ENCODE peak calls at places on chromosomes 3 and 15, in ten cellular contexts. E is PC-9; I is activated gamma-delta T cell treated with Interleukin-2 at 50 U/mL for 16 hours; U is HEK293T; X is nucleus accumbens; V is cardiac muscle cell; P is NCI-H345; N is GM20000; D is mesenteric fat pad; Q is stimulated activated CD4-positive, alpha-beta T cell treated with anti-CD3 and anti-CD28 coated beads, TNF-alpha, amount 100 ng/mL, for 1 hour. B is an unnamed sample.

GRCh38 chr15:41943543-41944312 is 28.6 kb downstream of the EHD4 start:
- DNase-seq in E (no peak), I (no peak), U (no peak), X (no peak), V (no peak), P (no peak), N (no peak), D (peak), Q (no peak), B (no peak)

GRCh38 chr3:137204409-137204808 is 246.6 kb downstream of the IL20RB start:
- DNase-seq in E (no peak), I (no peak), U (no peak), X (no peak), V (no peak), P (no peak), N (no peak), D (no peak), Q (no peak), B (no peak)

GRCh38 chr15:23069496-23070166 is 30.3 kb upstream of the TUBGCP5 start:
- DNase-seq in E (peak), I (no peak), U (peak), X (no peak), V (no peak), P (no peak), N (no peak), D (no peak), Q (no peak), B (no peak)

GRCh38 chr3:49173116-49173791 is 1.9 kb downstream of the KLHDC8B start:
- DNase-seq in E (no peak), I (no peak), U (no peak), X (no peak), V (peak), P (peak), N (no peak), D (no peak), Q (no peak), B (no peak)

GRCh38 chr15:75842722-75843617 is at the start of gene UBE2Q2:
- DNase-seq in E (peak), I (peak), U (peak), X (peak), V (peak), P (peak), N (peak), D (peak), Q (peak), B (peak)

GRCh38 chr15:23395030-23395692 is 40.6 kb downstream of the GOLGA8S start:
- DNase-seq in E (no peak), I (no peak), U (no peak), X (no peak), V (no peak), P (no peak), N (no peak), D (no peak), Q (no peak), B (no peak)

GRCh38 chr3:7607669-7608068 is 746.8 kb downstream of the GRM7 start:
- DNase-seq in E (no peak), I (no peak), U (no peak), X (no peak), V (no peak), P (no peak), N (no peak), D (no peak), Q (no peak), B (no peak)

GRCh38 chr3:124131158-124132115 is 139.5 kb upstream of the ROPN1 start:
- DNase-seq in E (no peak), I (no peak), U (no peak), X (no peak), V (no peak), P (no peak), N (no peak), D (no peak), Q (no peak), B (no peak)

GRCh38 chr3:160564205-160564922 is 1.0 kb downstream of the KPNA4 start:
- DNase-seq in E (no peak), I (peak), U (peak), X (no peak), V (peak), P (no peak), N (no peak), D (no peak), Q (no peak), B (no peak)

GRCh38 chr3:172323894-172324590 is 124.2 kb downstream of the GHSR start:
- DNase-seq in E (no peak), I (no peak), U (no peak), X (no peak), V (no peak), P (no peak), N (no peak), D (no peak), Q (no peak), B (no peak)

GRCh38 chr3:128591728-128592426 is 58.7 kb downstream of the RPN1 start:
- DNase-seq in E (no peak), I (no peak), U (no peak), X (no peak), V (no peak), P (no peak), N (no peak), D (no peak), Q (no peak), B (no peak)

GRCh38 chr15:80674245-80674614 is 20.9 kb upstream of the ABHD17C start:
- DNase-seq in E (no peak), I (no peak), U (no peak), X (no peak), V (no peak), P (no peak), N (no peak), D (no peak), Q (no peak), B (no peak)

GRCh38 chr15:76987896-76988860 is 6.7 kb upstream of the PSTPIP1 start:
- DNase-seq in E (no peak), I (no peak), U (no peak), X (no peak), V (no peak), P (no peak), N (peak), D (peak), Q (no peak), B (peak)

GRCh38 chr3:99509224-99509623 is 129.2 kb upstream of the COL8A1 start:
- DNase-seq in E (no peak), I (no peak), U (no peak), X (no peak), V (no peak), P (no peak), N (no peak), D (no peak), Q (no peak), B (no peak)

GRCh38 chr3:3023106-3023505 is 87.1 kb downstream of the IL5RA start:
- DNase-seq in E (no peak), I (no peak), U (no peak), X (no peak), V (peak), P (no peak), N (no peak), D (no peak), Q (no peak), B (no peak)

GRCh38 chr15:41080144-41080543 is 35.9 kb downstream of the INO80 start:
- DNase-seq in E (no peak), I (no peak), U (no peak), X (no peak), V (no peak), P (no peak), N (no peak), D (no peak), Q (no peak), B (no peak)

GRCh38 chr15:59516655-59517461 is 78.9 kb downstream of the FAM81A start:
- DNase-seq in E (no peak), I (no peak), U (no peak), X (no peak), V (no peak), P (no peak), N (peak), D (no peak), Q (no peak), B (peak)

GRCh38 chr3:184275302-184275701 is 520 bp upstream of the ECE2 start:
- DNase-seq in E (no peak), I (no peak), U (no peak), X (no peak), V (no peak), P (no peak), N (no peak), D (no peak), Q (no peak), B (no peak)

GRCh38 chr15:98524274-98524673 is 124.1 kb upstream of the IGF1R start:
- DNase-seq in E (no peak), I (no peak), U (no peak), X (no peak), V (no peak), P (no peak), N (no peak), D (no peak), Q (no peak), B (no peak)

GRCh38 chr3:47579875-47580274 is 1.2 kb upstream of the CSPG5 start:
- DNase-seq in E (no peak), I (no peak), U (no peak), X (no peak), V (peak), P (no peak), N (no peak), D (peak), Q (no peak), B (no peak)

GRCh38 chr3:37901721-37902120 is 40.0 kb downstream of the CTDSPL start:
- DNase-seq in E (no peak), I (no peak), U (no peak), X (no peak), V (no peak), P (no peak), N (no peak), D (no peak), Q (no peak), B (no peak)

GRCh38 chr15:31136016-31136415 is 34.5 kb upstream of the TRPM1 start:
- DNase-seq in E (no peak), I (no peak), U (peak), X (no peak), V (no peak), P (no peak), N (no peak), D (no peak), Q (no peak), B (no peak)

GRCh38 chr3:73600293-73600938 is 24.3 kb downstream of the PDZRN3 start:
- DNase-seq in E (no peak), I (no peak), U (no peak), X (no peak), V (no peak), P (no peak), N (no peak), D (no peak), Q (no peak), B (no peak)

GRCh38 chr3:104582092-104582491 is 784.6 kb upstream of the ALCAM start:
- DNase-seq in E (no peak), I (no peak), U (no peak), X (no peak), V (no peak), P (no peak), N (no peak), D (no peak), Q (no peak), B (no peak)

GRCh38 chr15:42139596-42139995 is 16.8 kb downstream of the PLA2G4F start:
- DNase-seq in E (no peak), I (no peak), U (no peak), X (no peak), V (no peak), P (no peak), N (no peak), D (peak), Q (no peak), B (no peak)

GRCh38 chr3:31858439-31858838 is 122.6 kb downstream of the OSBPL10 start:
- DNase-seq in E (peak), I (no peak), U (no peak), X (no peak), V (no peak), P (no peak), N (no peak), D (no peak), Q (no peak), B (no peak)

GRCh38 chr3:142618917-142619401 is 22.8 kb downstream of the PLS1 start:
- DNase-seq in E (peak), I (no peak), U (no peak), X (no peak), V (no peak), P (peak), N (no peak), D (no peak), Q (no peak), B (no peak)

GRCh38 chr15:62663547-62663946 is 379.0 kb upstream of the TPM1 start:
- DNase-seq in E (no peak), I (no peak), U (no peak), X (no peak), V (no peak), P (no peak), N (no peak), D (no peak), Q (no peak), B (no peak)

GRCh38 chr3:65617787-65618186 is 420.9 kb downstream of the MAGI1 start:
- DNase-seq in E (no peak), I (no peak), U (no peak), X (no peak), V (no peak), P (no peak), N (no peak), D (no peak), Q (no peak), B (no peak)

GRCh38 chr15:78429477-78429876 is 8.5 kb upstream of the IREB2 start:
- DNase-seq in E (no peak), I (no peak), U (no peak), X (no peak), V (no peak), P (peak), N (no peak), D (no peak), Q (no peak), B (no peak)

GRCh38 chr3:94137377-94137776 is 74.5 kb downstream of the NSUN3 start:
- DNase-seq in E (no peak), I (no peak), U (no peak), X (no peak), V (no peak), P (no peak), N (no peak), D (no peak), Q (no peak), B (no peak)

GRCh38 chr15:41934843-41935242 is 37.5 kb downstream of the EHD4 start:
- DNase-seq in E (peak), I (peak), U (no peak), X (no peak), V (no peak), P (no peak), N (peak), D (no peak), Q (peak), B (no peak)

GRCh38 chr3:195462308-195462610 is 19.4 kb upstream of the ACAP2 start:
- DNase-seq in E (no peak), I (no peak), U (no peak), X (no peak), V (no peak), P (no peak), N (no peak), D (no peak), Q (no peak), B (no peak)

GRCh38 chr15:73699249-73700040 is 15.3 kb downstream of the CD276 start:
- DNase-seq in E (no peak), I (no peak), U (no peak), X (no peak), V (no peak), P (no peak), N (no peak), D (no peak), Q (no peak), B (no peak)

GRCh38 chr3:182524711-182525401 is 268.4 kb upstream of the ATP11B start:
- DNase-seq in E (no peak), I (no peak), U (peak), X (no peak), V (no peak), P (no peak), N (no peak), D (no peak), Q (no peak), B (no peak)

GRCh38 chr3:136860541-136860940 is 1.5 kb upstream of the NCK1 start:
- DNase-seq in E (peak), I (no peak), U (no peak), X (no peak), V (peak), P (no peak), N (no peak), D (no peak), Q (no peak), B (no peak)

GRCh38 chr3:128486692-128487537 is 6.1 kb downstream of the GATA2 start:
- DNase-seq in E (peak), I (no peak), U (peak), X (no peak), V (peak), P (no peak), N (no peak), D (no peak), Q (no peak), B (no peak)

GRCh38 chr3:182412066-182412465 is 381.2 kb upstream of the ATP11B start:
- DNase-seq in E (peak), I (no peak), U (no peak), X (no peak), V (no peak), P (no peak), N (no peak), D (no peak), Q (no peak), B (no peak)

B was measured in GM12864.